ENCODE peak calls at places on chromosome 20, in eight cellular contexts. T is adrenal gland, V is H9, P is neural crest cell, Q is ascending aorta, W is dorsolateral prefrontal cortex, A is WTC11, Z is fibroblast of the aortic adventitia. I is an unnamed sample.
A peak's percentile ranks its signal among the peaks of the same experiment; 100 is the strongest.

GRCh38 chr20:54379893-54380292 is 95.5 kb upstream of the DOK5 start:
- DNase-seq in T (no peak), V (no peak), P (no peak), Q (no peak), W (no peak), A (no peak), Z (no peak), I (no peak)

GRCh38 chr20:10536531-10536930 is 101.4 kb downstream of the SLX4IP start:
- DNase-seq in T (no peak), V (peak; percentile 61), P (no peak), Q (no peak), W (no peak), A (peak; percentile 58), Z (peak; percentile 64), I (peak; percentile 28)

GRCh38 chr20:9532069-9532809 is 17.8 kb downstream of the LAMP5 start:
- DNase-seq in T (no peak), V (no peak), P (no peak), Q (no peak), W (no peak), A (no peak), Z (no peak), I (no peak)

GRCh38 chr20:47352332-47353223 is 3.9 kb downstream of the ZMYND8 start:
- DNase-seq in T (peak; percentile 87), V (no peak), P (no peak), Q (no peak), W (no peak), A (no peak), Z (peak; percentile 17), I (no peak)

GRCh38 chr20:49501917-49502316 is 19.4 kb upstream of the KCNB1 start:
- DNase-seq in T (no peak), V (no peak), P (no peak), Q (no peak), W (no peak), A (no peak), Z (peak; percentile 79), I (no peak)

GRCh38 chr20:17473662-17474061 is 57.5 kb downstream of the BFSP1 start:
- DNase-seq in T (no peak), V (no peak), P (no peak), Q (no peak), W (no peak), A (no peak), Z (no peak), I (no peak)

GRCh38 chr20:35768731-35769664 is 2.8 kb upstream of the PHF20 start:
- DNase-seq in T (peak; percentile 100), V (peak; percentile 94), P (peak; percentile 55), Q (peak; percentile 99), W (peak; percentile 89), A (peak; percentile 74), Z (peak; percentile 99), I (peak; percentile 69)

GRCh38 chr20:20161611-20162010 is 109.3 kb downstream of the CFAP61 start:
- DNase-seq in T (no peak), V (no peak), P (no peak), Q (no peak), W (no peak), A (no peak), Z (no peak), I (no peak)

GRCh38 chr20:59324441-59324840 is 24.0 kb downstream of the EDN3 start:
- DNase-seq in T (no peak), V (no peak), P (no peak), Q (no peak), W (no peak), A (no peak), Z (no peak), I (no peak)

GRCh38 chr20:51695574-51696303 is 72.5 kb downstream of the ATP9A start:
- DNase-seq in T (no peak), V (no peak), P (no peak), Q (no peak), W (no peak), A (no peak), Z (peak; percentile 66), I (no peak)

GRCh38 chr20:41363601-41364000 is 3.0 kb downstream of the EMILIN3 start:
- DNase-seq in T (no peak), V (no peak), P (no peak), Q (no peak), W (no peak), A (no peak), Z (no peak), I (no peak)

GRCh38 chr20:24651171-24651972 is 181.9 kb downstream of the SYNDIG1 start:
- DNase-seq in T (no peak), V (no peak), P (no peak), Q (no peak), W (no peak), A (no peak), Z (peak; percentile 88), I (no peak)

GRCh38 chr20:45456632-45457031 is 12.9 kb upstream of the WFDC2 start:
- DNase-seq in T (no peak), V (peak; percentile 73), P (peak; percentile 29), Q (no peak), W (no peak), A (peak; percentile 61), Z (no peak), I (peak; percentile 45)

GRCh38 chr20:40489886-40490285 is 199.2 kb downstream of the MAFB start:
- DNase-seq in T (no peak), V (no peak), P (no peak), Q (no peak), W (no peak), A (no peak), Z (peak; percentile 30), I (no peak)

GRCh38 chr20:51060301-51060700 is 37.4 kb upstream of the KCNG1 start:
- DNase-seq in T (no peak), V (no peak), P (no peak), Q (no peak), W (no peak), A (no peak), Z (no peak), I (no peak)

GRCh38 chr20:24382775-24383174 is 86.7 kb upstream of the SYNDIG1 start:
- DNase-seq in T (peak; percentile 79), V (peak; percentile 6), P (no peak), Q (peak; percentile 54), W (peak; percentile 30), A (no peak), Z (no peak), I (no peak)

GRCh38 chr20:4069741-4070140 is 54.4 kb upstream of the RNF24 start:
- DNase-seq in T (no peak), V (no peak), P (no peak), Q (peak; percentile 91), W (peak; percentile 52), A (no peak), Z (peak; percentile 77), I (no peak)

GRCh38 chr20:45592574-45593189 is 13.6 kb upstream of the WFDC8 start:
- DNase-seq in T (no peak), V (peak; percentile 31), P (peak; percentile 14), Q (no peak), W (no peak), A (no peak), Z (peak; percentile 10), I (no peak)

GRCh38 chr20:32761831-32762753 is at the start of gene DNMT3B:
- DNase-seq in T (peak; percentile 78), V (peak; percentile 97), P (peak; percentile 86), Q (peak; percentile 88), W (peak; percentile 46), A (peak; percentile 98), Z (peak; percentile 62), I (peak; percentile 96)
- TF ChIP-seq CTCF in T (no peak), V (peak; percentile 26), P (peak; percentile 54), Q (no peak), W (no peak), A (no peak), Z (no peak), I (no peak)

GRCh38 chr20:137668-138131 is 4.7 kb upstream of the DEFB126 start:
- DNase-seq in T (no peak), V (no peak), P (no peak), Q (no peak), W (no peak), A (peak; percentile 23), Z (no peak), I (no peak)
- TF ChIP-seq CTCF in T (no peak), V (peak; percentile 54), P (peak; percentile 34), Q (no peak), W (no peak), A (peak; percentile 58), Z (peak; percentile 1), I (peak; percentile 25)

DNA sequence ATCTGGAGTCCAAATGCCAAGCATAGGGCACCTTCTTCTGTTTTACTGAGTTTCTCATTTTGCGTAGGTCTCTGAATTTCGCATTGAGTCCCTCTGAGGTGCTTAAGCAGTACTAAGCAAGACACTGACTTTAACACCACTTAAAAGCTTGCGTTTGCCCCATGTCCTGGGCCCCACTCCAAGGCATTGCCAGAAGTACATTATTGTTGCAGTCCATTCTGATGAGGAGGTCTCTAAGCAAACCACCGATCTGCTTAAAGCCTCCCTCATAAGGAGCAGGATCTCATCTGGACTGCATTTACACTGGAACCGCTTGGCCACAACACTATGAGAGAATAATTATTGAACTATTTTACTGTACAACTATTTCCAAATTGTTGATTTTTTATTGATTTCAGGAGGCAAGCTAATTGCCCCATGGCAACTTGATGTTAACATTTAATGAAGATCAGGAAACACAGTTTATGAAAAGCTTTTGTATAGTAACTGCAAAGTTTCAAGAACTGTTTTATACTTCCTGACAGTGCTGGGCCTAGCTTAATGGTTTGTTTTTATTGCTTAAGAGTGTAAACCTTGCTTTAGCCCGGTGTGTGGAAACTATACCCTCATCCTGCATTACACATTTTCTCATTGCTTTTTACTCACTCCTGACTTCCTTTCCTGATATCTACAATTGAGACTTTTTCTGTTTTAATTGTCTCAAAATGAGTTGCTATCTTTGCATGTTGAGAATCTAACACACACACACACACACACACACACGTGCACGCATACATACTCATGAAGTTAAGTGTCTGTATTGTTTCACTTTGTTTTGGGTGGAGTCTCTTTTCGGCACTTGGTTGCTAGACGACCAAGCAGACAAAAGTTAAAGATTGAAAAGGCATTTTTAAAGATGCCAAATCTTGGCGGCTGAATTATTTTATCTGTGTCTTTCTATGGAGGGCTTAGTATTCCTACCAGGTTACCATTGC is 16.6 kb downstream of the BMP2 start:
- DNase-seq in T (no peak), V (no peak), P (no peak), Q (no peak), W (no peak), A (no peak), Z (peak; percentile 68), I (no peak)
- TF ChIP-seq CTCF in T (no peak), V (no peak), P (no peak), Q (no peak), W (no peak), A (no peak), Z (no peak), I (no peak)

DNA sequence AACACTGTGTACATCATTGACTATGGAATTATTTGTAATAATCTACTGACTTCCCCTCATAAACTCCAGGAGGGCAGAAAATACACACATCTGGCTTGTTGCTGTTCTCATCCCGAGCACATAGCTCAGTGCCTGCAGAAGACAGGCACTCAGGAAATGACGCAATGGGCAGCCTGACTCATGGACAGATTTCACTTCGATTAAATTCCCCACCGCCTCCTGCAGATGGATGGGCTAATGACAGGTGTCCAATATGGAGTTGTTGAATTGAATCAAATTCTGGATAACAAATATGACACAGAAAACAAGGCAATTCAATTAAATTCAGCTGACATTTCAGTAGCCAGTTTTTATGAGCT is 9.1 kb downstream of the ANKRD60 start:
- DNase-seq in T (peak; percentile 88), V (no peak), P (no peak), Q (no peak), W (no peak), A (no peak), Z (no peak), I (no peak)
- TF ChIP-seq CTCF in T (no peak), V (no peak), P (no peak), Q (no peak), W (no peak), A (no peak), Z (no peak), I (no peak)